ENCODE peak calls at places on chromosomes 2 and 18, in six cellular contexts. One of them, this sample, is unnamed.

GRCh38 chr2:149363953-149364352 is 33.6 kb downstream of the LYPD6 start:
- DNase-seq in Panc1: no peak
- DNase-seq in AG04450: no peak
- DNase-seq in suprapubic skin: no peak
- DNase-seq in kidney epithelial cell: no peak
- DNase-seq in kidney: no peak
- DNase-seq in this sample: peak

GRCh38 chr2:181456660-181457120 is 496 bp upstream of the ITGA4 start:
- DNase-seq in Panc1: no peak
- DNase-seq in AG04450: no peak
- DNase-seq in suprapubic skin: peak
- DNase-seq in kidney epithelial cell: no peak
- DNase-seq in kidney: peak
- DNase-seq in this sample: no peak

GRCh38 chr2:138026116-138026855 is 62.0 kb downstream of the HNMT start:
- DNase-seq in Panc1: no peak
- DNase-seq in AG04450: no peak
- DNase-seq in suprapubic skin: no peak
- DNase-seq in kidney epithelial cell: no peak
- DNase-seq in kidney: no peak
- DNase-seq in this sample: no peak

GRCh38 chr18:67608909-67609308 is 92.4 kb upstream of the DSEL start:
- DNase-seq in Panc1: no peak
- DNase-seq in AG04450: peak
- DNase-seq in suprapubic skin: no peak
- DNase-seq in kidney epithelial cell: no peak
- DNase-seq in kidney: no peak
- DNase-seq in this sample: no peak

GRCh38 chr2:24019729-24020128 is 9.8 kb downstream of the MFSD2B start:
- DNase-seq in Panc1: no peak
- DNase-seq in AG04450: no peak
- DNase-seq in suprapubic skin: no peak
- DNase-seq in kidney epithelial cell: no peak
- DNase-seq in kidney: no peak
- DNase-seq in this sample: no peak

GRCh38 chr2:193584522-193584938 is 1389.8 kb upstream of the TMEFF2 start:
- DNase-seq in Panc1: peak
- DNase-seq in AG04450: no peak
- DNase-seq in suprapubic skin: no peak
- DNase-seq in kidney epithelial cell: peak
- DNase-seq in kidney: no peak
- DNase-seq in this sample: peak

GRCh38 chr2:77348821-77349220 is 173.4 kb downstream of the LRRTM4 start:
- DNase-seq in Panc1: no peak
- DNase-seq in AG04450: no peak
- DNase-seq in suprapubic skin: no peak
- DNase-seq in kidney epithelial cell: no peak
- DNase-seq in kidney: no peak
- DNase-seq in this sample: no peak

GRCh38 chr18:34097312-34097711 is 127.4 kb downstream of the NOL4 start:
- DNase-seq in Panc1: no peak
- DNase-seq in AG04450: no peak
- DNase-seq in suprapubic skin: no peak
- DNase-seq in kidney epithelial cell: no peak
- DNase-seq in kidney: no peak
- DNase-seq in this sample: no peak

GRCh38 chr18:62326646-62327348 is 1.7 kb downstream of the TNFRSF11A start:
- DNase-seq in Panc1: no peak
- DNase-seq in AG04450: no peak
- DNase-seq in suprapubic skin: no peak
- DNase-seq in kidney epithelial cell: no peak
- DNase-seq in kidney: no peak
- DNase-seq in this sample: no peak

GRCh38 chr18:62327977-62328376 is 2.9 kb downstream of the TNFRSF11A start:
- DNase-seq in Panc1: no peak
- DNase-seq in AG04450: no peak
- DNase-seq in suprapubic skin: no peak
- DNase-seq in kidney epithelial cell: no peak
- DNase-seq in kidney: no peak
- DNase-seq in this sample: no peak

GRCh38 chr18:62324917-62325805 is at the start of gene TNFRSF11A:
- DNase-seq in Panc1: no peak
- DNase-seq in AG04450: no peak
- DNase-seq in suprapubic skin: no peak
- DNase-seq in kidney epithelial cell: no peak
- DNase-seq in kidney: peak
- DNase-seq in this sample: no peak

GRCh38 chr18:62324355-62324828 is 718 bp upstream of the TNFRSF11A start:
- DNase-seq in Panc1: no peak
- DNase-seq in AG04450: no peak
- DNase-seq in suprapubic skin: no peak
- DNase-seq in kidney epithelial cell: no peak
- DNase-seq in kidney: no peak
- DNase-seq in this sample: no peak

GRCh38 chr18:62325806-62326645 is 916 bp downstream of the TNFRSF11A start:
- DNase-seq in Panc1: no peak
- DNase-seq in AG04450: no peak
- DNase-seq in suprapubic skin: no peak
- DNase-seq in kidney epithelial cell: no peak
- DNase-seq in kidney: no peak
- DNase-seq in this sample: no peak
- H3K4me3 ChIP-seq in Panc1: peak
- H3K4me3 ChIP-seq in AG04450: peak
- H3K4me3 ChIP-seq in suprapubic skin: peak
- H3K4me3 ChIP-seq in kidney epithelial cell: peak
- H3K4me3 ChIP-seq in kidney: peak
- H3K4me3 ChIP-seq in this sample: peak

DNA sequence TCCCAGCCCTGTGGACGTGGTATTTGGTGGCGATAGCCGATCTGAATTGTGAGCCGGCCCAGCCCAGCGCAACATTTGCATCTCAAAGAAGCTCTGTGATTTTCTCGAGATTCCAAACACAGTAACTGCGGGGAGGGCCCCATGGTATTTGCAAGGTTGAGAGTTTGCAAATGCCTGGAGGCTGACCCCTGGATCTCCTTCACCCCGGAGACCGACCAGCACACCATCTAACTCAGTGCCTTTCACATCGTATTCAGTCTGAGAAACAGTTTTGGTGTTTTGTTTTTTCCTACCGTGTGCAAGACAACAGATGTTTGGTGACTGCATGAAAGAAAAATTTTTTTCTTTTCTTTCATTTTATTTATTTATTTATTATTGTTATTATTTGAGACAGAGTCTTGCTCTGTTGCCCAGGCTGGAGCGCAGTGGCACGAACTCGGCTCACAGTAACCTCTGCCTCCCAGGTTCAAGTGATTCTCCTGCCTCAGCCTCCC is 40.3 kb downstream of the MYCN start:
- DNase-seq in Panc1: no peak
- DNase-seq in AG04450: no peak
- DNase-seq in suprapubic skin: no peak
- DNase-seq in kidney epithelial cell: no peak
- DNase-seq in kidney: no peak
- DNase-seq in this sample: no peak
- H3K4me3 ChIP-seq in Panc1: no peak
- H3K4me3 ChIP-seq in AG04450: no peak
- H3K4me3 ChIP-seq in suprapubic skin: no peak
- H3K4me3 ChIP-seq in kidney epithelial cell: no peak
- H3K4me3 ChIP-seq in kidney: no peak
- H3K4me3 ChIP-seq in this sample: no peak

GRCh38 chr2:143150287-143150686 is 21.1 kb downstream of the ARHGAP15 start:
- DNase-seq in Panc1: no peak
- DNase-seq in AG04450: no peak
- DNase-seq in suprapubic skin: no peak
- DNase-seq in kidney epithelial cell: no peak
- DNase-seq in kidney: no peak
- DNase-seq in this sample: no peak
- H3K4me3 ChIP-seq in Panc1: no peak
- H3K4me3 ChIP-seq in AG04450: no peak
- H3K4me3 ChIP-seq in suprapubic skin: no peak
- H3K4me3 ChIP-seq in kidney epithelial cell: no peak
- H3K4me3 ChIP-seq in kidney: no peak
- H3K4me3 ChIP-seq in this sample: no peak

GRCh38 chr2:19356545-19357382 is 1.7 kb downstream of the OSR1 start:
- DNase-seq in Panc1: no peak
- DNase-seq in AG04450: no peak
- DNase-seq in suprapubic skin: no peak
- DNase-seq in kidney epithelial cell: no peak
- DNase-seq in kidney: no peak
- DNase-seq in this sample: no peak

GRCh38 chr2:19355931-19356544 is 2.4 kb downstream of the OSR1 start:
- DNase-seq in Panc1: no peak
- DNase-seq in AG04450: no peak
- DNase-seq in suprapubic skin: no peak
- DNase-seq in kidney epithelial cell: no peak
- DNase-seq in kidney: no peak
- DNase-seq in this sample: no peak

GRCh38 chr2:19353721-19354050 is 4.7 kb downstream of the OSR1 start:
- DNase-seq in Panc1: no peak
- DNase-seq in AG04450: no peak
- DNase-seq in suprapubic skin: no peak
- DNase-seq in kidney epithelial cell: no peak
- DNase-seq in kidney: no peak
- DNase-seq in this sample: no peak

GRCh38 chr2:19354417-19355022 is 3.9 kb downstream of the OSR1 start:
- DNase-seq in Panc1: no peak
- DNase-seq in AG04450: no peak
- DNase-seq in suprapubic skin: no peak
- DNase-seq in kidney epithelial cell: no peak
- DNase-seq in kidney: no peak
- DNase-seq in this sample: no peak

DNA sequence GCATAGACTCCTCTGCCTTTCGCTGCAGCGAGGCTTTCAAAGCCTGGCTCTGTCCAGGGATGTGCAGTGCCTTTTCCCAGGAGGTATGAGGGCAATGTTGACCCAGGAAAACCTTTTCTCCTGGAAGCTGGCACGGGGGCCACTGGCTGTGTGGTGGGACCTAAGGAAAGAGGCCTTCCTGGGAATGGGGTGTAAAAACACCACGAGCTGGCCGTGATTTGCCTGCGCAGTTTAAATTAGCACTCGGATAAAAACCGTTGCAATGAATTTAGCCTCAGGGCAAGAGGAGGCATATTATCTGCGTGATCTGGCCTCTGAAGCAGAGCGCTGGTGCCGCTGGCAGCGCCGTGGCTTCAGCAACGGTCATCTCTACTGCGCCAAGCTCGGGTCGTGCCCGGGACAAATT is 3.0 kb downstream of the OSR1 start:
- DNase-seq in Panc1: no peak
- DNase-seq in AG04450: no peak
- DNase-seq in suprapubic skin: no peak
- DNase-seq in kidney epithelial cell: no peak
- DNase-seq in kidney: no peak
- DNase-seq in this sample: no peak
- H3K4me3 ChIP-seq in Panc1: peak
- H3K4me3 ChIP-seq in AG04450: peak
- H3K4me3 ChIP-seq in suprapubic skin: peak
- H3K4me3 ChIP-seq in kidney epithelial cell: no peak
- H3K4me3 ChIP-seq in kidney: no peak
- H3K4me3 ChIP-seq in this sample: no peak

DNA sequence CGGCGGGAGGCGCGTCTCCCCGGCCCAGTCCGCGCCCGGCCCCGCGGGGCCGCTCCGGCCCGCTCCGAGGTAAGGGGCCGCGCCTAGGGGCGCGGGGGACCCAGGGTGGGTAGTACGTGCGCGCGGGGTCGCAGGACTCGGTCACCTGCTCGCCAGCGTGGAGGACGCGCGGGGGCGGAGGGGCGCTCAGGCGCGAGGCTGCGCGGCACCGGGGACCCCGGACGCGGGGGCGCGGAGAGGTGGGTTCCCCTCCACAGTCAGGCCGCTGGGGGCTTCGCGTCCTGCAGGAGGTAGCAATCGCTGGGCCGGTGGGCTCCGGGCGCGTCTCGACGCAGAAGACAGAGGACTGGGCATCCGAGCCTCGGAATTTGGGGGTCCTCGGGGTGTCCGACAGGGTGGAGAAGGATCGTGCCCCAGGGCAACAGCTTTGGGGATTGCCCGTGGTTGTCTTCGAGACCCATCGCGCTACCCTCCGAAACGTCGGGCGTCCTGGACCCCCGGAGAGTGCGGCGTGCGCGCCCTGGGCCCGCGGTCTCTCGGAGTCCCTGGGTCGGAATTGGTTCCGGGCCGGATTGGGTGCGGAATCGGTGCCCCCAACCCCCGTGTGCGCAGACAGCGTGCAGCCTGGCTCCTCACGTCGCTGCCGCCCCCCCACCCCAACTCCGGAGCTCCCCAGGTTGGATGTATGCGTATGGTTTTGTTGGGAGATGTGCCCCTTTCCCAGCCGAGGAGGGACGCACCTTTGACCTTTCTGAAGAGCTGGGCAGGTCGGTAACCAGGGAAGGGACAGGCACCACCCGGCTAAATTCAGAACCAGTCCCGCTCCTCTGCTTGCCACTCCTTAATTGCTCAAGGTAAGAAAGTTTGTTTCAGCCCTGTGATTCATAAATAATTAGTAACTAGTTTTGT is 661 bp downstream of the NPAS2 start:
- DNase-seq in Panc1: no peak
- DNase-seq in AG04450: no peak
- DNase-seq in suprapubic skin: no peak
- DNase-seq in kidney epithelial cell: no peak
- DNase-seq in kidney: peak
- DNase-seq in this sample: no peak
- H3K4me3 ChIP-seq in Panc1: peak
- H3K4me3 ChIP-seq in AG04450: peak
- H3K4me3 ChIP-seq in suprapubic skin: peak
- H3K4me3 ChIP-seq in kidney epithelial cell: peak
- H3K4me3 ChIP-seq in kidney: peak
- H3K4me3 ChIP-seq in this sample: peak

DNA sequence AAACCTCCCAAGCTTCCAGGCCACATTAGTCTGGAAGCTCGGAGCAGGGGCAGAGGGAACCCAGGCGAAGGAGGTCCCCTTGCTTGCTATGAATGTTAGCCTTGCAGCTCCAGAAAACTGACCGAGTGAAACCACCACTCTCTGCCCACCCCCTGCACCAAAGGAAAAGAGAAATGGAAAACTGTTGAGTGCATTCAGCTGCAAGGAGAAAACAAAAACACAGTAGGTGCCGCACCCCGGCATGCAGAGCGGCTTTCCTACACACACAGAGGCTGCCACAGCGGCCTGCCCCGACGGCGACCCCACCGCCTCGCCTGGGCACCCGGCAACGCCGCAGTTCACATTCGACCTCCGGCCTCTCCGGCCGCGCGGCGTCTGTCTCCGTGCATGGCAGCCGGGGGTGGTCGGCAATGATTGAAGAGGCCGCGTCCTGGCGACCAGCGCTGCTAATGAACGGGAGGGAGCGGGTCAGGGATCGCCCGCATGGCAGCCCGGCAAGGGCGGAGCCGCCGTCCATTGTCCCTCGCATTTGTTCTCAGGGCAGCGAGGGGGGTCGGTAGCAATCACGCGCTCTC is 417.1 kb upstream of the SALL3 start:
- DNase-seq in Panc1: no peak
- DNase-seq in AG04450: no peak
- DNase-seq in suprapubic skin: no peak
- DNase-seq in kidney epithelial cell: no peak
- DNase-seq in kidney: no peak
- DNase-seq in this sample: no peak
- H3K4me3 ChIP-seq in Panc1: no peak
- H3K4me3 ChIP-seq in AG04450: no peak
- H3K4me3 ChIP-seq in suprapubic skin: no peak
- H3K4me3 ChIP-seq in kidney epithelial cell: no peak
- H3K4me3 ChIP-seq in kidney: no peak
- H3K4me3 ChIP-seq in this sample: no peak